ENCODE peak calls at places on chromosomes 3 and 15, in nine cellular contexts. P is central memory CD4-positive, alpha-beta T cell; W is naive thymus-derived CD8-positive, alpha-beta T cell; D is NAMALWA; J is H7; A is GM12891; Z is stimulated activated naive CD8-positive, alpha-beta T cell treated with anti-CD3 and anti-CD28 coated beads, Interleukin-15, Interleukin-2, amounts not matched to agents 100 U/mL and 50 U/mL, for 24 hours; X is right lobe of liver; G is GM23248. Q is an unnamed sample.

GRCh38 chr3:135329479-135329878 is 534.4 kb downstream of the EPHB1 start:
- DNase-seq in P (no peak), W (no peak), D (no peak), J (no peak), A (no peak), Z (no peak), X (no peak), G (no peak), Q (no peak)

GRCh38 chr3:174191380-174191779 is 667.8 kb upstream of the NAALADL2 start:
- DNase-seq in P (no peak), W (no peak), D (no peak), J (no peak), A (no peak), Z (no peak), X (no peak), G (no peak), Q (no peak)

GRCh38 chr15:90184786-90185704 is 16.1 kb upstream of the SEMA4B start:
- DNase-seq in P (peak), W (peak), D (peak), J (peak), A (peak), Z (peak), X (peak), G (peak), Q (peak)

GRCh38 chr3:8769088-8769822 is at the start of gene OXTR:
- DNase-seq in P (no peak), W (peak), D (peak), J (peak), A (peak), Z (peak), X (no peak), G (peak), Q (peak)

GRCh38 chr3:28949580-28949979 is 331.3 kb upstream of the RBMS3 start:
- DNase-seq in P (no peak), W (no peak), D (no peak), J (no peak), A (no peak), Z (no peak), X (no peak), G (no peak), Q (no peak)

GRCh38 chr15:38885001-38885400 is 320.4 kb upstream of the RASGRP1 start:
- DNase-seq in P (no peak), W (no peak), D (no peak), J (no peak), A (no peak), Z (no peak), X (no peak), G (peak), Q (no peak)

GRCh38 chr3:78562318-78562717 is 1205.5 kb downstream of the ROBO1 start:
- DNase-seq in P (no peak), W (no peak), D (no peak), J (no peak), A (no peak), Z (no peak), X (no peak), G (no peak), Q (no peak)

GRCh38 chr3:350978-351377 is 154.4 kb downstream of the CHL1 start:
- DNase-seq in P (no peak), W (no peak), D (no peak), J (no peak), A (no peak), Z (no peak), X (no peak), G (no peak), Q (no peak)

GRCh38 chr3:58464875-58465274 is 27.0 kb upstream of the KCTD6 start:
- DNase-seq in P (no peak), W (no peak), D (peak), J (no peak), A (no peak), Z (no peak), X (no peak), G (peak), Q (no peak)

GRCh38 chr3:37375184-37376120 is 201.1 kb upstream of the LRRFIP2 start:
- DNase-seq in P (no peak), W (no peak), D (no peak), J (peak), A (no peak), Z (no peak), X (no peak), G (no peak), Q (peak)

GRCh38 chr3:20846081-20846480 is 660.1 kb upstream of the SGO1 start:
- DNase-seq in P (no peak), W (no peak), D (no peak), J (no peak), A (no peak), Z (no peak), X (no peak), G (no peak), Q (no peak)

Q was measured in GM23338.